ENCODE peak calls at places on chromosomes 2 and 18, in ten cellular contexts. P is G401; Y is activated CD4-positive, CD25-positive, alpha-beta regulatory T cell; N is RKO; I is PC-3; G is RWPE2; A is activated CD4-positive, alpha-beta T cell treated with anti-CD3 and anti-CD28 coated beads, Interleukin-2, amount 10 ng/mL, durations not matched to agents 7 days and 5 days; J is stimulated activated CD4-positive, alpha-beta T cell treated with anti-CD3 and anti-CD28 coated beads, TNF-alpha, amount 100 ng/mL, for 4 hours; Z is small intestine; L is dermis microvascular lymphatic vessel endothelial cell. F is an unnamed sample.
A peak's percentile ranks its signal among the peaks of the same experiment; 100 is the strongest.

GRCh38 chr2:198127627-198128026 is 323.2 kb downstream of the PLCL1 start:
- DNase-seq in P (peak; percentile 51), Y (peak; percentile 18), N (peak; percentile 70), I (peak; percentile 54), G (no peak), A (peak; percentile 55), J (peak; percentile 5), Z (peak; percentile 62), L (peak; percentile 72), F (peak; percentile 26)

GRCh38 chr2:84894758-84895520 is 10.5 kb upstream of the TMSB10 start:
- DNase-seq in P (no peak), Y (no peak), N (no peak), I (no peak), G (no peak), A (peak; percentile 43), J (no peak), Z (no peak), L (peak; percentile 17), F (peak; percentile 17)

GRCh38 chr18:65750421-65751144 is at the start of gene CDH7:
- DNase-seq in P (peak; percentile 58), Y (no peak), N (no peak), I (peak; percentile 60), G (no peak), A (no peak), J (no peak), Z (no peak), L (no peak), F (no peak)

GRCh38 chr2:237348281-237348865 is 65.6 kb downstream of the COL6A3 start:
- DNase-seq in P (no peak), Y (no peak), N (no peak), I (no peak), G (no peak), A (no peak), J (no peak), Z (no peak), L (no peak), F (no peak)

GRCh38 chr2:42101641-42102605 is 54.1 kb downstream of the PKDCC start:
- DNase-seq in P (no peak), Y (peak; percentile 79), N (no peak), I (peak; percentile 23), G (no peak), A (peak; percentile 91), J (peak; percentile 89), Z (peak; percentile 62), L (peak; percentile 40), F (no peak)

GRCh38 chr2:112803691-112804521 is 19.6 kb upstream of the IL1A start:
- DNase-seq in P (no peak), Y (no peak), N (no peak), I (peak; percentile 96), G (no peak), A (no peak), J (no peak), Z (peak; percentile 9), L (no peak), F (no peak)

GRCh38 chr2:55894720-55895119 is 28.9 kb downstream of the EFEMP1 start:
- DNase-seq in P (no peak), Y (no peak), N (no peak), I (no peak), G (no peak), A (no peak), J (no peak), Z (no peak), L (peak; percentile 36), F (no peak)

GRCh38 chr2:70084973-70085710 is 2.1 kb upstream of the PCBP1 start:
- DNase-seq in P (peak; percentile 80), Y (peak; percentile 36), N (no peak), I (peak; percentile 71), G (peak; percentile 73), A (peak; percentile 56), J (peak; percentile 52), Z (peak; percentile 83), L (peak; percentile 13), F (no peak)

GRCh38 chr2:11303290-11304013 is 41.0 kb downstream of the ROCK2 start:
- DNase-seq in P (no peak), Y (no peak), N (no peak), I (no peak), G (no peak), A (no peak), J (no peak), Z (no peak), L (no peak), F (no peak)

F was measured in GDM1.